ENCODE peak calls at places on chromosome 1, in six cellular contexts. D is hepatocyte, N is fibroblast of lung, T is MM.1S, X is GM23338, S is neural progenitor cell. C is an unnamed sample. For H3K36me3, the result is how much of the 10 kb centered on the place peaks cover.

GRCh38 chr1:36134031-36134430 is 9.0 kb upstream of the COL8A2 start:
- DNase-seq in N (no peak), X (no peak), S (no peak), T (no peak), D (peak), C (no peak)

GRCh38 chr1:218925777-218926176 is 247.9 kb upstream of the LYPLAL1 start:
- DNase-seq in N (no peak), X (no peak), T (no peak), S (peak), D (no peak), C (no peak)

GRCh38 chr1:223175032-223175431 is 32.0 kb upstream of the TLR5 start:
- DNase-seq in S (peak), X (peak), D (peak), T (no peak), N (peak), C (no peak)

GRCh38 chr1:108000620-108001105 is 35.7 kb upstream of the VAV3 start:
- DNase-seq in D (peak), T (no peak), N (peak), X (no peak), S (no peak), C (no peak)

GRCh38 chr1:19602486-19602885 is 41.6 kb upstream of the NBL1 start:
- DNase-seq in S (no peak), X (no peak), D (no peak), T (no peak), N (no peak), C (no peak)

GRCh38 chr1:42888013-42888633 is 41.7 kb downstream of the ZNF691 start:
- DNase-seq in X (peak), S (no peak), D (no peak), N (no peak), T (no peak), C (no peak)

GRCh38 chr1:187294421-187295201 is 465.9 kb downstream of the PLA2G4A start:
- DNase-seq in D (no peak), N (peak), T (no peak), X (no peak), S (no peak), C (no peak)

GRCh38 chr1:190975827-190976226 is 498.2 kb upstream of the BRINP3 start:
- DNase-seq in T (no peak), D (no peak), S (no peak), X (no peak), N (no peak), C (no peak)

GRCh38 chr1:211118407-211119102 is 15.4 kb downstream of the KCNH1 start:
- DNase-seq in S (no peak), D (no peak), N (peak), T (no peak), X (no peak), C (no peak)

GRCh38 chr1:226627924-226628623 is 79.5 kb downstream of the STUM start:
- DNase-seq in X (no peak), T (no peak), N (no peak), D (no peak), S (no peak), C (no peak)

GRCh38 chr1:30817083-30817450 is 59.5 kb upstream of the LAPTM5 start:
- DNase-seq in D (no peak), T (no peak), X (no peak), S (no peak), N (no peak), C (no peak)

DNA sequence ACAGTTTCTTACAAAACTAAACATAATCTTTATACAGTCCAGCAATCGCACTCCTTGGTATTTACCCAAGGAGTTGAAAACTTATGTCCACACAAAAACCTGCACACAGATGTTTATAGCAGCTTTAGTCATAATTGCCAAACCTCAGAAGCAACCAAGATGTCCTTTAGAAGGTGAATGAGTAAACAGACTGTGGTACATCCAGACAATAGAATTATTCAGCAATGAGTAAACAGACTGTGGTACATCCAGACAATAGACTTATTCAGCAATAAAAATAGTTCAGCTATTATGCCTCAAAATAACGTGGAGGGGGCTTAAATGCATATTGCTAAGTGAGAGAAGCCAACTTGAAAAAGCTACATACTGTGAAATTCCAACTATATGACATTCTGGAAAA is 87.0 kb upstream of the GALNT2 start:
- DNase-seq in X (no peak), D (no peak), N (peak), T (no peak), S (no peak), C (no peak)
- H2AFZ ChIP-seq in X (no peak), D (no peak), N (no peak), T (no peak), S (no peak), C (no peak)

GRCh38 chr1:109079240-109079622 is 3.4 kb upstream of the TAF13 start:
- DNase-seq in X (no peak), S (no peak), T (no peak), N (no peak), D (no peak), C (no peak)

GRCh38 chr1:109080441-109081082 is 4.8 kb upstream of the TAF13 start:
- DNase-seq in X (no peak), S (no peak), N (no peak), T (no peak), D (no peak), C (no peak)

GRCh38 chr1:109078317-109078716 is 2.5 kb upstream of the TAF13 start:
- DNase-seq in N (no peak), T (no peak), X (no peak), D (no peak), S (no peak), C (peak)

DNA sequence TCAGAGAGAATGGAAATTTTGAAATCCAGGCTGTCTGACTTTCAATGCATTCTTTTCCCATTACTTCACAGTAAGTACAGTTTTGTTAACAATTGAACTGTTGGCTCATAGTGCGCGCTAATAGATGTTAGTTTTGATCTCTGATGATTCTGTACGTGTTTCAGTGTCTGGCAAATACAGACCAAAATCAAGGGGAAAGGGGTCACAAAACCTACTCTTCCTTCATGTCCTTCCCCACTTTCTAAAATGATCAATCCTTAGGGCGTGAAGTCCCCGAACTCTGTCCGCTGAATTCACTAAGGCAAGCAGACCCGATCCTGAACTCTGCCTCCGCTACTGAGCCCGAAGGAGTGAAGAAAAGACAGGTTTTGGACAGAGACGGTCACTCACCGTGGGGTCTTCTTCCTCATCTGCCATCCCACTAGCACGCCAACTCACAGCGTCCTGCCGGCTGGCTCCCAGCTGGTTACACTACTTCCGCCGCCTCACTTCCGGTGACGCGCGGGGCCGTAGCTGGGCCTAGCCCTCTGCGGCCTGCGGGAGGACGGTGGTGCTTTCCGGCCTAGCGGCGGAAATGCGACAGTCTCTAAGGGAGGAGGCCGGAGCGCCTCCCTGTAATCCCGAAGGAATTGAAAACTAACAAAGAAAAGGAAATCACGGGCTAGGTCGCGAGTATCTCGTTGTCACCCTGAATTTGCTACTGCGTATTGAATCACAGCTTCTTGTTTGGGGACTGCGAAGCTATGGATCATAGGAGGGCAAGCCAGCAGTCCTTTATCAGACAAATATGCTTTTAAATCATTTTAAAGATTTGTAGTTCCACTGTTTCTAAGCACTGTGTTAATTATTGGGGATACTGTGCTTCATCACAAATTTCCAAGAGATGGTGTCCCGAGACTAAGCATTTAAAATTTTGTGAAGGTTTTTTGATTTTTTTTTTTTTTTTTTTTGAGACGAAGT is at the start of gene TAF13:
- DNase-seq in T (peak), X (peak), N (peak), S (peak), D (peak), C (peak)
- TF ChIP-seq CTCF in T (no peak), X (peak), N (peak), S (peak), D (no peak), C (peak)

DNA sequence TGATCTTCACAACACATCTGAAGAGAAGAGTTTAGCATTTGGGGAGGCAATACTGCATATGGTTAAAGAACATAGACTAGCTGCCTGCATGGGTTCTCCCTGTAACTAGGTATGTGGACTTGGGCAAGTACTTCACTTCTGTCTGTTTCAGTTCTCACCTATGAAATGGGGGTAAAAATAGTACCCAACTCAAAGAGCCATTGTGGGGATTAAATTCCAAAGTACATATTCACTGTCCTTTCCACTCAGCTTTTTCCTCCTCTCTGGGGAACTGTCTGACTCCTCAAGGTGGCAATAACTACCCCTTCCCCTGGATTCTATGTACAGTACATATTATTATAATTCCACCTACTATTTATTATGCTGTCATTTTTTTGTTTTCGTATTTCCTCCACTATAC is 44.7 kb downstream of the USP24 start:
- DNase-seq in T (no peak), X (no peak), N (no peak), D (no peak), S (no peak), C (no peak)
- H3K36me3 ChIP-seq in T (under half), X (under half), N (under half), D (under half), S (under half), C (under half)

GRCh38 chr1:8198522-8198921 is 119.4 kb upstream of the SLC45A1 start:
- DNase-seq in T (no peak), N (no peak), D (no peak), S (no peak), X (no peak), C (no peak)

GRCh38 chr1:8194481-8195227 is 123.3 kb upstream of the SLC45A1 start:
- DNase-seq in X (no peak), D (no peak), N (peak), T (no peak), S (no peak), C (no peak)

GRCh38 chr1:8200317-8201115 is 117.4 kb upstream of the SLC45A1 start:
- DNase-seq in D (no peak), S (no peak), T (no peak), X (no peak), N (no peak), C (no peak)

GRCh38 chr1:8201331-8201861 is 116.5 kb upstream of the SLC45A1 start:
- DNase-seq in T (no peak), D (no peak), N (peak), X (no peak), S (peak), C (no peak)

DNA sequence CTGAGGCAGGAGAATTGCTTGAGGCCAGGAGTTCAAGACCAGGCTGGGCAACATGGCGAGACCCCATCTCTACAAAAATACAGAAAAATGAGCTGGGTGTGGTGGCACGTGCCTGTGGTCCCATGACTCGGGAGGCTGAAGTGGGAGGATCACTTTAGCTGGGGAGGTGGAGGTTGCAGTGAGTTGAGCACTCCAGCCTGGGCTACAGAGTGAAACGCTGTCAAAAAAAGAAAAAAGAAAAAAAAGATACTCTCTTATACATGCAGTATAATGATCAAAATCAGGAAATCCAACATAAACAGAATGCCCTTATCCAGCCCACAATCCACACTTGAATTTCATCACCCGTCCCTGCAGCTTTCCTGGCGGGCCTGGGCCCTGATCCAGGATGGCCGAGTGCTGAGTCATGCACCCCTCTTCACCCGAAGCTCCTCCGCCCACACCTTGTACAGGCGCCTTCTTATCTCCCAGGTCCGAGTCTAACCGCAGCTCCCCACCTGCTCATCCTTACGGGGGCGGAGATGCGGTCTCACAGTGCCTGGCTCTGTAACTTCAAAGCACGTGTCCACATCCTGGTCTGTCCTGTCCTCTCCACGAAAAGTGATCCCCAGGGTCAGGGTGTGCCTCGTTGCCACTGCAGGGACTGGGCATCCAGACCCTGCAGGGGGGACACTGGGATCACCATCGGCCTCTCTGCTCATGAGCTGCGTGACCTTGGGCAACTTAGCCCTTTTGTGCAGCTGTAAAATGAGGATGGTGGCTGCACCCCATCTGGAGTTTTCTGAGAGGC is 120.2 kb upstream of the SLC45A1 start:
- DNase-seq in N (peak), D (peak), T (no peak), S (no peak), X (no peak), C (no peak)
- H2AFZ ChIP-seq in N (no peak), D (no peak), T (no peak), S (no peak), X (peak), C (no peak)

GRCh38 chr1:3821004-3821933 is 25.0 kb upstream of the LRRC47 start:
- DNase-seq in N (no peak), D (no peak), X (no peak), S (no peak), T (no peak), C (no peak)
- TF ChIP-seq CTCF in N (no peak), D (no peak), X (no peak), S (no peak), T (no peak), C (no peak)

GRCh38 chr1:32333251-32333963 is 2.6 kb downstream of the MARCKSL1 start:
- DNase-seq in N (no peak), S (no peak), X (no peak), D (no peak), T (peak), C (peak)
- H3K36me3 ChIP-seq in N (under half), S (under half), X (under half), D (under half), T (under half), C (half or more)

C was measured in OCI-LY7.